ENCODE peak calls at places on chromosomes 13 and 19, in four cellular contexts. A, Q, I and J are unnamed samples.

GRCh38 chr13:59776924-59777690 is 386.6 kb downstream of the DIAPH3 start:
- DNase-seq in A (no peak), Q (no peak), I (no peak), J (no peak)

GRCh38 chr19:1653300-1653628 is 849 bp upstream of the TCF3 start:
- DNase-seq in A (no peak), Q (no peak), I (no peak), J (no peak)

GRCh38 chr19:32387701-32388392 is 17.7 kb upstream of the DPY19L3 start:
- DNase-seq in A (no peak), Q (no peak), I (no peak), J (no peak)

GRCh38 chr13:71312923-71313322 is 554.1 kb downstream of the DACH1 start:
- DNase-seq in A (no peak), Q (no peak), I (no peak), J (no peak)

GRCh38 chr19:18119243-18120105 is 21.9 kb downstream of the MAST3 start:
- DNase-seq in A (no peak), Q (no peak), I (no peak), J (no peak)

GRCh38 chr19:31338069-31338767 is 11.0 kb downstream of the TSHZ3 start:
- DNase-seq in A (no peak), Q (no peak), I (peak), J (no peak)

GRCh38 chr19:28710278-28710677 is 502.7 kb downstream of the UQCRFS1 start:
- DNase-seq in A (peak), Q (no peak), I (no peak), J (no peak)

GRCh38 chr13:64234255-64234654 is 2818.6 kb upstream of the PCDH20 start:
- DNase-seq in A (no peak), Q (no peak), I (no peak), J (no peak)

GRCh38 chr13:73715910-73716257 is 418.3 kb downstream of the KLF12 start:
- DNase-seq in A (no peak), Q (no peak), I (no peak), J (no peak)

GRCh38 chr19:55432355-55432959 is 10.6 kb downstream of the SHISA7 start:
- DNase-seq in A (no peak), Q (no peak), I (peak), J (no peak)

GRCh38 chr13:23140492-23140891 is 40.3 kb upstream of the SGCG start:
- DNase-seq in A (no peak), Q (no peak), I (no peak), J (no peak)

GRCh38 chr13:50126378-50127016 is 111.3 kb downstream of the KCNRG start:
- DNase-seq in A (no peak), Q (no peak), I (no peak), J (no peak)

GRCh38 chr13:105598551-105598950 is 936.9 kb downstream of the EFNB2 start:
- DNase-seq in A (no peak), Q (no peak), I (no peak), J (no peak)

GRCh38 chr13:98688373-98688772 is 64.1 kb downstream of the SLC15A1 start:
- DNase-seq in A (no peak), Q (no peak), I (no peak), J (no peak)

GRCh38 chr19:16778796-16779411 is 50.3 kb upstream of the SIN3B start:
- DNase-seq in A (peak), Q (no peak), I (peak), J (no peak)

GRCh38 chr19:41955521-41955920 is 3.6 kb downstream of the RABAC1 start:
- DNase-seq in A (no peak), Q (no peak), I (no peak), J (no peak)

GRCh38 chr19:5585461-5586299 is 17.9 kb upstream of the TINCR start:
- DNase-seq in A (no peak), Q (no peak), I (peak), J (no peak)

GRCh38 chr13:44198826-44199225 is 174.8 kb upstream of the SERP2 start:
- DNase-seq in A (no peak), Q (no peak), I (no peak), J (no peak)

GRCh38 chr19:35249848-35250711 is 1.3 kb downstream of the LSR start:
- DNase-seq in A (no peak), Q (no peak), I (peak), J (no peak)

GRCh38 chr13:32645854-32646253 is 59.6 kb downstream of the PDS5B start:
- DNase-seq in A (no peak), Q (no peak), I (no peak), J (no peak)

GRCh38 chr13:95100525-95101121 is 200.6 kb downstream of the ABCC4 start:
- DNase-seq in A (no peak), Q (no peak), I (no peak), J (no peak)

GRCh38 chr13:75760182-75760981 is 124.3 kb downstream of the LMO7 start:
- DNase-seq in A (no peak), Q (no peak), I (no peak), J (no peak)

GRCh38 chr19:38543807-38544568 is 73.8 kb downstream of the MAP4K1 start:
- DNase-seq in A (peak), Q (no peak), I (peak), J (no peak)

GRCh38 chr13:110396913-110397379 is 89.9 kb downstream of the COL4A2 start:
- DNase-seq in A (no peak), Q (no peak), I (no peak), J (no peak)

GRCh38 chr19:47679251-47679900 is 33.8 kb upstream of the EHD2 start:
- DNase-seq in A (no peak), Q (no peak), I (no peak), J (no peak)